ENCODE peak calls at places on chromosome 16, in eight cellular contexts. D is Peyer's patch, E is progenitor cell of endocrine pancreas, B is mammary epithelial cell, Y is AG09309, S is ascending aorta, C is breast epithelium, M is epithelial cell of proximal tubule. F is an unnamed sample.

GRCh38 chr16:58543685-58544084 is 28.4 kb downstream of the SETD6 start:
- DNase-seq in D (no peak), E (no peak), B (no peak), Y (no peak), S (no peak), C (no peak), M (no peak), F (no peak)

GRCh38 chr16:80580109-80580832 is 39.5 kb downstream of the DYNLRB2 start:
- DNase-seq in D (peak), E (no peak), B (peak), Y (no peak), S (no peak), C (no peak), M (no peak), F (no peak)

GRCh38 chr16:17780181-17780580 is 309.4 kb upstream of the XYLT1 start:
- DNase-seq in D (no peak), E (no peak), B (no peak), Y (no peak), S (no peak), C (no peak), M (no peak), F (no peak)

GRCh38 chr16:75231570-75231969 is 12.8 kb downstream of the CTRB1 start:
- DNase-seq in D (no peak), E (no peak), B (no peak), Y (no peak), S (no peak), C (no peak), M (no peak), F (no peak)

GRCh38 chr16:57689772-57690558 is 4.6 kb upstream of the DRC7 start:
- DNase-seq in D (peak), E (no peak), B (no peak), Y (no peak), S (no peak), C (peak), M (no peak), F (no peak)

GRCh38 chr16:28308794-28309535 is 16.6 kb downstream of the SBK1 start:
- DNase-seq in D (no peak), E (no peak), B (no peak), Y (no peak), S (no peak), C (no peak), M (no peak), F (no peak)

GRCh38 chr16:12675852-12676251 is 127.8 kb downstream of the CPPED1 start:
- DNase-seq in D (no peak), E (no peak), B (peak), Y (peak), S (no peak), C (no peak), M (no peak), F (no peak)

GRCh38 chr16:70523621-70524405 is at the start of gene SF3B3:
- DNase-seq in D (peak), E (peak), B (peak), Y (no peak), S (no peak), C (peak), M (no peak), F (peak)

GRCh38 chr16:19284207-19284606 is 1.3 kb upstream of the CLEC19A start:
- DNase-seq in D (no peak), E (no peak), B (peak), Y (no peak), S (peak), C (peak), M (peak), F (no peak)

GRCh38 chr16:31528726-31529397 is 1.2 kb downstream of the AHSP start:
- DNase-seq in D (no peak), E (no peak), B (no peak), Y (no peak), S (no peak), C (no peak), M (no peak), F (no peak)

GRCh38 chr16:11229906-11230305 is 26.1 kb downstream of the SOCS1 start:
- DNase-seq in D (no peak), E (no peak), B (no peak), Y (no peak), S (no peak), C (peak), M (no peak), F (no peak)

GRCh38 chr16:7548796-7549318 is 216.2 kb downstream of the RBFOX1 start:
- DNase-seq in D (no peak), E (no peak), B (no peak), Y (no peak), S (no peak), C (no peak), M (no peak), F (no peak)

GRCh38 chr16:53111078-53111776 is 56.4 kb downstream of the CHD9 start:
- DNase-seq in D (no peak), E (no peak), B (peak), Y (no peak), S (no peak), C (no peak), M (no peak), F (no peak)

GRCh38 chr16:25011891-25012499 is 3.2 kb downstream of the ARHGAP17 start:
- DNase-seq in D (peak), E (no peak), B (no peak), Y (no peak), S (no peak), C (no peak), M (no peak), F (no peak)

GRCh38 chr16:81693047-81693446 is 86.0 kb upstream of the PLCG2 start:
- DNase-seq in D (no peak), E (no peak), B (no peak), Y (peak), S (no peak), C (no peak), M (no peak), F (no peak)

GRCh38 chr16:17350212-17350611 is 120.5 kb downstream of the XYLT1 start:
- DNase-seq in D (peak), E (no peak), B (no peak), Y (no peak), S (no peak), C (no peak), M (no peak), F (no peak)

GRCh38 chr16:12951392-12951791 is 50.0 kb downstream of the SHISA9 start:
- DNase-seq in D (no peak), E (no peak), B (no peak), Y (no peak), S (no peak), C (no peak), M (no peak), F (no peak)

GRCh38 chr16:87806246-87806607 is 40.4 kb upstream of the KLHDC4 start:
- DNase-seq in D (no peak), E (no peak), B (peak), Y (no peak), S (no peak), C (no peak), M (no peak), F (no peak)

GRCh38 chr16:88131966-88132365 is 180.7 kb downstream of the BANP start:
- DNase-seq in D (no peak), E (no peak), B (no peak), Y (no peak), S (no peak), C (no peak), M (no peak), F (no peak)

GRCh38 chr16:15034266-15035162 is 21.4 kb downstream of the NTAN1 start:
- DNase-seq in D (peak), E (no peak), B (no peak), Y (no peak), S (no peak), C (peak), M (no peak), F (no peak)

GRCh38 chr16:88810868-88811599 is 694 bp downstream of the APRT start:
- DNase-seq in D (peak), E (peak), B (peak), Y (no peak), S (peak), C (peak), M (no peak), F (no peak)

GRCh38 chr16:48053346-48053745 is 102.4 kb downstream of the ABCC12 start:
- DNase-seq in D (no peak), E (peak), B (peak), Y (no peak), S (no peak), C (no peak), M (peak), F (no peak)

GRCh38 chr16:18072161-18072560 is 264.4 kb downstream of the NPIPA8 start:
- DNase-seq in D (no peak), E (no peak), B (no peak), Y (no peak), S (no peak), C (no peak), M (no peak), F (no peak)

GRCh38 chr16:1472974-1473373 is 1.9 kb downstream of the CLCN7 start:
- DNase-seq in D (no peak), E (no peak), B (no peak), Y (no peak), S (no peak), C (no peak), M (no peak), F (no peak)

GRCh38 chr16:68743664-68744063 is 6.6 kb downstream of the CDH1 start:
- DNase-seq in D (no peak), E (no peak), B (no peak), Y (no peak), S (no peak), C (no peak), M (no peak), F (no peak)

GRCh38 chr16:3127745-3128144 is 7.1 kb upstream of the ZNF213 start:
- DNase-seq in D (no peak), E (no peak), B (peak), Y (no peak), S (no peak), C (no peak), M (no peak), F (no peak)

GRCh38 chr16:14360326-14361037 is 269.6 kb downstream of the PARN start:
- DNase-seq in D (no peak), E (no peak), B (no peak), Y (no peak), S (no peak), C (no peak), M (no peak), F (no peak)

GRCh38 chr16:63385714-63386113 is 1349.5 kb upstream of the CDH8 start:
- DNase-seq in D (no peak), E (no peak), B (no peak), Y (no peak), S (no peak), C (no peak), M (no peak), F (no peak)

GRCh38 chr16:25690563-25691143 is 1.1 kb upstream of the HS3ST4 start:
- DNase-seq in D (no peak), E (no peak), B (no peak), Y (no peak), S (no peak), C (no peak), M (no peak), F (no peak)

GRCh38 chr16:81496742-81497141 is 52.1 kb downstream of the CMIP start:
- DNase-seq in D (no peak), E (no peak), B (no peak), Y (no peak), S (no peak), C (no peak), M (no peak), F (no peak)

GRCh38 chr16:78002915-78003538 is 19.3 kb upstream of the CLEC3A start:
- DNase-seq in D (peak), E (peak), B (peak), Y (peak), S (peak), C (peak), M (peak), F (no peak)

GRCh38 chr16:12588510-12588909 is 215.2 kb downstream of the CPPED1 start:
- DNase-seq in D (peak), E (no peak), B (no peak), Y (no peak), S (no peak), C (peak), M (no peak), F (no peak)

GRCh38 chr16:15489016-15489415 is 54.6 kb downstream of the BMERB1 start:
- DNase-seq in D (peak), E (no peak), B (no peak), Y (no peak), S (no peak), C (no peak), M (no peak), F (no peak)

GRCh38 chr16:25613931-25614330 is 77.8 kb upstream of the HS3ST4 start:
- DNase-seq in D (no peak), E (no peak), B (no peak), Y (no peak), S (no peak), C (no peak), M (no peak), F (no peak)

GRCh38 chr16:9115277-9115676 is 23.8 kb downstream of the HAPSTR1 start:
- DNase-seq in D (no peak), E (no peak), B (peak), Y (no peak), S (no peak), C (no peak), M (peak), F (no peak)

GRCh38 chr16:50609049-50609832 is 61.0 kb downstream of the NKD1 start:
- DNase-seq in D (no peak), E (no peak), B (no peak), Y (no peak), S (no peak), C (no peak), M (no peak), F (no peak)

GRCh38 chr16:50611332-50611934 is 63.2 kb downstream of the NKD1 start:
- DNase-seq in D (no peak), E (no peak), B (peak), Y (no peak), S (no peak), C (no peak), M (no peak), F (no peak)

GRCh38 chr16:50611995-50612848 is 64.0 kb downstream of the NKD1 start:
- DNase-seq in D (no peak), E (no peak), B (no peak), Y (no peak), S (no peak), C (no peak), M (no peak), F (no peak)

GRCh38 chr16:50612849-50613198 is 64.6 kb downstream of the NKD1 start:
- DNase-seq in D (no peak), E (no peak), B (no peak), Y (no peak), S (no peak), C (no peak), M (no peak), F (no peak)

GRCh38 chr16:50610331-50611262 is 62.4 kb downstream of the NKD1 start:
- DNase-seq in D (no peak), E (no peak), B (no peak), Y (no peak), S (no peak), C (no peak), M (no peak), F (no peak)
- TF ChIP-seq CTCF in D (no peak), E (peak), B (no peak), Y (no peak), S (no peak), C (no peak), M (no peak), F (no peak)

GRCh38 chr16:66553223-66553622 is 847 bp downstream of the CKLF start:
- DNase-seq in D (no peak), E (no peak), B (no peak), Y (no peak), S (no peak), C (no peak), M (no peak), F (no peak)

GRCh38 chr16:66551788-66552287 is 538 bp upstream of the CKLF start:
- DNase-seq in D (no peak), E (no peak), B (no peak), Y (no peak), S (no peak), C (no peak), M (no peak), F (no peak)

GRCh38 chr16:66552288-66553143 is at the start of gene CKLF:
- DNase-seq in D (peak), E (peak), B (peak), Y (peak), S (peak), C (peak), M (no peak), F (peak)

GRCh38 chr16:66549284-66550131 is at the start of gene TK2:
- DNase-seq in D (peak), E (peak), B (peak), Y (no peak), S (no peak), C (no peak), M (no peak), F (no peak)

GRCh38 chr16:66551362-66551761 is 1.0 kb upstream of the CKLF start:
- DNase-seq in D (peak), E (no peak), B (no peak), Y (no peak), S (peak), C (no peak), M (no peak), F (no peak)
- TF ChIP-seq CTCF in D (peak), E (peak), B (no peak), Y (peak), S (peak), C (peak), M (peak), F (no peak)

GRCh38 chr16:84416407-84417321 is 48.3 kb downstream of the ATP2C2 start:
- DNase-seq in D (no peak), E (no peak), B (no peak), Y (no peak), S (no peak), C (no peak), M (no peak), F (no peak)
- TF ChIP-seq CTCF in D (no peak), E (no peak), B (no peak), Y (no peak), S (no peak), C (no peak), M (no peak), F (no peak)

DNA sequence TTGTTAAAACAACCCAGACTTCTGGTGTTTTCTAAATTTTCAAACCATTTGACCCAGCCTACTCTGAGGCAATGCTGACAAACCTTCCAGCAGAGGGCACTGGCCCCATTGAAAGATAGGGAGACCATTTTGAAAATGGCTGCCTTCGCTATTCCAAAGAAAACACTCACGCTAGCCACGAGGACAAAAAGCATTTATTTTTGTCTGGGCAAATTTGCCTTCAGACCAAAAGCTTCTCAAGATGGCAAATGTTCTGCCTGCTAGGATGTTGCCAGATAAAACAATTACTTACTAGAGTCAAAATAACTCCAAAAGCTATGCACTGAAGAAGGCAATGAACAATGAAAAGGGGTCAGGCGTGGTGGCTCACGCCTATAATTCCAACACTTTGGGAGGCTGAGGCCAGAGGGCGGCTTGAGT is 296.7 kb upstream of the IRX5 start:
- DNase-seq in D (no peak), E (no peak), B (peak), Y (no peak), S (no peak), C (no peak), M (no peak), F (no peak)
- TF ChIP-seq CTCF in D (no peak), E (peak), B (peak), Y (peak), S (peak), C (peak), M (peak), F (no peak)

GRCh38 chr16:79173910-79174309 is 426.6 kb downstream of the MAF start:
- DNase-seq in D (no peak), E (no peak), B (no peak), Y (no peak), S (no peak), C (no peak), M (no peak), F (no peak)
- TF ChIP-seq CTCF in D (no peak), E (no peak), B (no peak), Y (no peak), S (no peak), C (no peak), M (no peak), F (no peak)

GRCh38 chr16:62370445-62370844 is 334.2 kb upstream of the CDH8 start:
- DNase-seq in D (no peak), E (no peak), B (no peak), Y (no peak), S (no peak), C (no peak), M (no peak), F (no peak)
- TF ChIP-seq CTCF in D (no peak), E (no peak), B (no peak), Y (no peak), S (no peak), C (no peak), M (no peak), F (no peak)

DNA sequence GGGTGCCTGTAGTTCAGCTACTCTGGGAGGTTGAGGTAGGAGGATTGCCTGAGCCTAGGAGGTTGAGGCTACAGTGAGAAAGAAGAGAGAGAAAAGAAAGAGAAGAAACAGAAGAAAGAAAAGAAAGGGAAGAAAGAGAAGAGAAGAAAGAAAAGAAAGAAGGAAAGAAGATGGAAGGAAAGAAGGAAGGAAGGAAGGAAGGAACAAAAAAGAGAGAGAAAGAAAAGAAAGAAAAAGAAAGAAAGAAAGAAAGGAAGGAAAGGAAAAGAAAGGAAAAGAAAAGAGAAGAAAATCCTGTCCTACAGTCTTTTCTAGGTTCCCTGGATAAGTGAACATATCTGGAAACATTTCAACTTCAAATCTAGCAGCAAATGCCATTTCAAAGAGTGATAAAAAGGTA is 29.6 kb upstream of the PHLPP2 start:
- DNase-seq in D (no peak), E (no peak), B (no peak), Y (no peak), S (no peak), C (no peak), M (no peak), F (no peak)
- TF ChIP-seq CTCF in D (no peak), E (no peak), B (no peak), Y (no peak), S (no peak), C (no peak), M (no peak), F (no peak)

GRCh38 chr16:86120982-86121242 is 221.9 kb downstream of the IRF8 start:
- DNase-seq in D (no peak), E (no peak), B (no peak), Y (no peak), S (no peak), C (no peak), M (no peak), F (no peak)

GRCh38 chr16:86126891-86127290 is 227.9 kb downstream of the IRF8 start:
- DNase-seq in D (no peak), E (no peak), B (no peak), Y (no peak), S (no peak), C (no peak), M (no peak), F (no peak)

GRCh38 chr16:86121611-86122010 is 222.6 kb downstream of the IRF8 start:
- DNase-seq in D (no peak), E (no peak), B (no peak), Y (no peak), S (no peak), C (no peak), M (no peak), F (no peak)

GRCh38 chr16:86120201-86120981 is 221.4 kb downstream of the IRF8 start:
- DNase-seq in D (peak), E (no peak), B (no peak), Y (no peak), S (no peak), C (no peak), M (no peak), F (no peak)

DNA sequence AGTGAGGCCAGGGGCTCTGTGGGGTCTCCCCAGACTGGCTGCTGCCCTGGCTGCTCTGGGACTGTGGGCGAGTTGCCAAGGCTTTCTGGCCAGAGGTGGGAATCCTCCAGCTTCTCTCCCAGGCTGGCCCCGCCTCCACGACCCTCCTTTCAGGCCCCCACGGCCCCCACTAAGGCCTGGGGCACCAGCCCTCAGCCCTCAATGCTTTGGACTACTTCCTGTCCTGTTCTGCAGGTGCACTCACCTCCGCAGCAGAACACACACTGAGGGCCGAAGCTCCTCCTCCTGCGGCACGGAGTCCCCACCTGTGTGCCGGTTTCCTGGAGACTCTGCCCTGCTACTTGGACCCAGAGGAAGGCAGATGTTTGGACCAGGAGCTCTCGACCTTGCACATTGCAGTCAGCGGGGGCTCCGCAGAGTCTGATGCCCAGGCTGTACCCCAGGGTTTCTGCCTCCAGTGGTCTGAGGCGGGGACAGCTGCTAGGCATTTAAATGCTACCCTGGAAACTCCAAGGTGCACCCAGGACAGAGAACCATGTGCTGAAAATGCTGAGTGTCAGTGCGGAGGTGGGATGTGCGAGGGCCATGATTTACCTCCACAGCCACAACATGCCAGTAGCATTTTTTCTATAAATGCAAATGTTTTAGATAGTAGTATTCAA is 223.8 kb downstream of the IRF8 start:
- DNase-seq in D (no peak), E (no peak), B (no peak), Y (no peak), S (no peak), C (no peak), M (no peak), F (no peak)
- TF ChIP-seq CTCF in D (no peak), E (no peak), B (no peak), Y (no peak), S (no peak), C (no peak), M (no peak), F (no peak)

F was measured in omental fat pad.